ENCODE peak calls at places on chromosome 2, in seven cellular contexts. One of them, this sample, is unnamed.
A peak's percentile ranks its signal among the peaks of the same experiment; 100 is the strongest.

GRCh38 chr2:226605642-226606041 is 194.0 kb downstream of the IRS1 start:
- DNase-seq in choroid plexus epithelial cell: no peak
- DNase-seq in islet precursor cell: no peak
- DNase-seq in B cell: no peak
- DNase-seq in activated CD4-positive, CD25-positive, alpha-beta regulatory T cell: no peak
- DNase-seq in iris pigment epithelial cell: no peak
- DNase-seq in activated T-cell treated with anti-CD3 and anti-CD28 coated beads for 4 hours: no peak
- DNase-seq in this sample: no peak

GRCh38 chr2:151774506-151774905 is 40.2 kb upstream of the NEB start:
- DNase-seq in choroid plexus epithelial cell: peak; percentile 79
- DNase-seq in islet precursor cell: no peak
- DNase-seq in B cell: no peak
- DNase-seq in activated CD4-positive, CD25-positive, alpha-beta regulatory T cell: no peak
- DNase-seq in iris pigment epithelial cell: peak; percentile 83
- DNase-seq in activated T-cell treated with anti-CD3 and anti-CD28 coated beads for 4 hours: no peak
- DNase-seq in this sample: no peak

GRCh38 chr2:38075436-38076249 is at the start of gene CYP1B1:
- DNase-seq in choroid plexus epithelial cell: peak; percentile 69
- DNase-seq in islet precursor cell: peak; percentile 63
- DNase-seq in B cell: peak; percentile 16
- DNase-seq in activated CD4-positive, CD25-positive, alpha-beta regulatory T cell: no peak
- DNase-seq in iris pigment epithelial cell: peak; percentile 77
- DNase-seq in activated T-cell treated with anti-CD3 and anti-CD28 coated beads for 4 hours: no peak
- DNase-seq in this sample: no peak

GRCh38 chr2:65458999-65459398 is 26.6 kb upstream of the SPRED2 start:
- DNase-seq in choroid plexus epithelial cell: no peak
- DNase-seq in islet precursor cell: peak; percentile 87
- DNase-seq in B cell: no peak
- DNase-seq in activated CD4-positive, CD25-positive, alpha-beta regulatory T cell: no peak
- DNase-seq in iris pigment epithelial cell: peak; percentile 28
- DNase-seq in activated T-cell treated with anti-CD3 and anti-CD28 coated beads for 4 hours: no peak
- DNase-seq in this sample: no peak

GRCh38 chr2:225192869-225193268 is 150.6 kb upstream of the DOCK10 start:
- DNase-seq in choroid plexus epithelial cell: peak; percentile 64
- DNase-seq in islet precursor cell: no peak
- DNase-seq in B cell: no peak
- DNase-seq in activated CD4-positive, CD25-positive, alpha-beta regulatory T cell: no peak
- DNase-seq in iris pigment epithelial cell: peak; percentile 63
- DNase-seq in activated T-cell treated with anti-CD3 and anti-CD28 coated beads for 4 hours: no peak
- DNase-seq in this sample: no peak

GRCh38 chr2:96164459-96165184 is 19.4 kb upstream of the DUSP2 start:
- DNase-seq in choroid plexus epithelial cell: no peak
- DNase-seq in islet precursor cell: peak; percentile 83
- DNase-seq in B cell: peak; percentile 43
- DNase-seq in activated CD4-positive, CD25-positive, alpha-beta regulatory T cell: peak; percentile 18
- DNase-seq in iris pigment epithelial cell: no peak
- DNase-seq in activated T-cell treated with anti-CD3 and anti-CD28 coated beads for 4 hours: no peak
- DNase-seq in this sample: peak; percentile 87

GRCh38 chr2:204491528-204491927 is 53.7 kb upstream of the PARD3B start:
- DNase-seq in choroid plexus epithelial cell: peak; percentile 38
- DNase-seq in islet precursor cell: no peak
- DNase-seq in B cell: no peak
- DNase-seq in activated CD4-positive, CD25-positive, alpha-beta regulatory T cell: no peak
- DNase-seq in iris pigment epithelial cell: peak; percentile 20
- DNase-seq in activated T-cell treated with anti-CD3 and anti-CD28 coated beads for 4 hours: no peak
- DNase-seq in this sample: no peak

GRCh38 chr2:134231965-134232340 is 21.9 kb upstream of the MGAT5 start:
- DNase-seq in choroid plexus epithelial cell: peak; percentile 59
- DNase-seq in islet precursor cell: no peak
- DNase-seq in B cell: no peak
- DNase-seq in activated CD4-positive, CD25-positive, alpha-beta regulatory T cell: no peak
- DNase-seq in iris pigment epithelial cell: peak; percentile 82
- DNase-seq in activated T-cell treated with anti-CD3 and anti-CD28 coated beads for 4 hours: no peak
- DNase-seq in this sample: no peak

GRCh38 chr2:5479265-5479928 is 212.8 kb upstream of the SOX11 start:
- DNase-seq in choroid plexus epithelial cell: no peak
- DNase-seq in islet precursor cell: peak; percentile 64
- DNase-seq in B cell: no peak
- DNase-seq in activated CD4-positive, CD25-positive, alpha-beta regulatory T cell: no peak
- DNase-seq in iris pigment epithelial cell: no peak
- DNase-seq in activated T-cell treated with anti-CD3 and anti-CD28 coated beads for 4 hours: no peak
- DNase-seq in this sample: no peak

GRCh38 chr2:177471990-177472389 is 79.4 kb downstream of the AGPS start:
- DNase-seq in choroid plexus epithelial cell: no peak
- DNase-seq in islet precursor cell: no peak
- DNase-seq in B cell: no peak
- DNase-seq in activated CD4-positive, CD25-positive, alpha-beta regulatory T cell: no peak
- DNase-seq in iris pigment epithelial cell: no peak
- DNase-seq in activated T-cell treated with anti-CD3 and anti-CD28 coated beads for 4 hours: no peak
- DNase-seq in this sample: no peak

GRCh38 chr2:57022496-57022895 is 838.7 kb downstream of the CCDC85A start:
- DNase-seq in choroid plexus epithelial cell: peak; percentile 18
- DNase-seq in islet precursor cell: no peak
- DNase-seq in B cell: no peak
- DNase-seq in activated CD4-positive, CD25-positive, alpha-beta regulatory T cell: no peak
- DNase-seq in iris pigment epithelial cell: peak; percentile 10
- DNase-seq in activated T-cell treated with anti-CD3 and anti-CD28 coated beads for 4 hours: no peak
- DNase-seq in this sample: no peak

This sample was measured in GM06990.